ENCODE peak calls at places on chromosome X, in five cellular contexts. One of them, this sample, is unnamed.

GRCh38 chrX:88425739-88426138 is 321.3 kb upstream of the CPXCR1 start:
- DNase-seq in H9: no peak
- DNase-seq in neuronal stem cell: no peak
- DNase-seq in H1: no peak
- DNase-seq in trophoblast cell: no peak
- DNase-seq in this sample: no peak

GRCh38 chrX:140432328-140433025 is 72.4 kb downstream of the SOX3 start:
- DNase-seq in H9: no peak
- DNase-seq in neuronal stem cell: no peak
- DNase-seq in H1: no peak
- DNase-seq in trophoblast cell: no peak
- DNase-seq in this sample: no peak

GRCh38 chrX:109533005-109533404 is 3.6 kb upstream of the NXT2 start:
- DNase-seq in H9: no peak
- DNase-seq in neuronal stem cell: no peak
- DNase-seq in H1: no peak
- DNase-seq in trophoblast cell: no peak
- DNase-seq in this sample: no peak

GRCh38 chrX:16946971-16947562 is 609 bp downstream of the REPS2 start:
- DNase-seq in H9: no peak
- DNase-seq in neuronal stem cell: no peak
- DNase-seq in H1: no peak
- DNase-seq in trophoblast cell: no peak
- DNase-seq in this sample: no peak

GRCh38 chrX:140141444-140142029 is 176.2 kb upstream of the CXorf66 start:
- DNase-seq in H9: no peak
- DNase-seq in neuronal stem cell: peak
- DNase-seq in H1: peak
- DNase-seq in trophoblast cell: no peak
- DNase-seq in this sample: peak

GRCh38 chrX:148135738-148136137 is 154.6 kb downstream of the FMR1NB start:
- DNase-seq in H9: no peak
- DNase-seq in neuronal stem cell: no peak
- DNase-seq in H1: no peak
- DNase-seq in trophoblast cell: no peak
- DNase-seq in this sample: no peak

GRCh38 chrX:66015152-66015827 is 24.6 kb downstream of the VSIG4 start:
- DNase-seq in H9: no peak
- DNase-seq in neuronal stem cell: no peak
- DNase-seq in H1: no peak
- DNase-seq in trophoblast cell: no peak
- DNase-seq in this sample: no peak

GRCh38 chrX:9055354-9055753 is 21.4 kb upstream of the FAM9B start:
- DNase-seq in H9: no peak
- DNase-seq in neuronal stem cell: no peak
- DNase-seq in H1: no peak
- DNase-seq in trophoblast cell: no peak
- DNase-seq in this sample: no peak

GRCh38 chrX:1248381-1249061 is 20.1 kb upstream of the CSF2RA start:
- DNase-seq in H9: peak
- DNase-seq in neuronal stem cell: peak
- DNase-seq in H1: peak
- DNase-seq in trophoblast cell: peak
- DNase-seq in this sample: peak

GRCh38 chrX:28324306-28324705 is 262.9 kb upstream of the IL1RAPL1 start:
- DNase-seq in H9: no peak
- DNase-seq in neuronal stem cell: no peak
- DNase-seq in H1: no peak
- DNase-seq in trophoblast cell: no peak
- DNase-seq in this sample: no peak

GRCh38 chrX:149036086-149036485 is 469.0 kb downstream of the IDS start:
- DNase-seq in H9: no peak
- DNase-seq in neuronal stem cell: no peak
- DNase-seq in H1: no peak
- DNase-seq in trophoblast cell: no peak
- DNase-seq in this sample: no peak

GRCh38 chrX:38052096-38052495 is 45.7 kb downstream of the SYTL5 start:
- DNase-seq in H9: no peak
- DNase-seq in neuronal stem cell: no peak
- DNase-seq in H1: no peak
- DNase-seq in trophoblast cell: peak
- DNase-seq in this sample: peak

GRCh38 chrX:31546130-31546529 is 474.3 kb upstream of the FTHL17 start:
- DNase-seq in H9: no peak
- DNase-seq in neuronal stem cell: no peak
- DNase-seq in H1: no peak
- DNase-seq in trophoblast cell: no peak
- DNase-seq in this sample: peak

GRCh38 chrX:94401426-94401825 is 727.4 kb downstream of the FAM133A start:
- DNase-seq in H9: no peak
- DNase-seq in neuronal stem cell: no peak
- DNase-seq in H1: no peak
- DNase-seq in trophoblast cell: no peak
- DNase-seq in this sample: no peak

GRCh38 chrX:155874571-155875244 is 6.4 kb upstream of the VAMP7 start:
- DNase-seq in H9: no peak
- DNase-seq in neuronal stem cell: no peak
- DNase-seq in H1: no peak
- DNase-seq in trophoblast cell: no peak
- DNase-seq in this sample: no peak

GRCh38 chrX:110241816-110242215 is 76.1 kb downstream of the AMMECR1 start:
- DNase-seq in H9: no peak
- DNase-seq in neuronal stem cell: no peak
- DNase-seq in H1: no peak
- DNase-seq in trophoblast cell: no peak
- DNase-seq in this sample: no peak

GRCh38 chrX:22634081-22634480 is 361.4 kb downstream of the CBLL2 start:
- DNase-seq in H9: no peak
- DNase-seq in neuronal stem cell: no peak
- DNase-seq in H1: no peak
- DNase-seq in trophoblast cell: no peak
- DNase-seq in this sample: peak

GRCh38 chrX:24954732-24955131 is 61.0 kb downstream of the ARX start:
- DNase-seq in H9: no peak
- DNase-seq in neuronal stem cell: no peak
- DNase-seq in H1: no peak
- DNase-seq in trophoblast cell: no peak
- DNase-seq in this sample: no peak

GRCh38 chrX:109709129-109709631 is 23.9 kb downstream of the ACSL4 start:
- DNase-seq in H9: no peak
- DNase-seq in neuronal stem cell: no peak
- DNase-seq in H1: no peak
- DNase-seq in trophoblast cell: no peak
- DNase-seq in this sample: peak

GRCh38 chrX:76076124-76076523 is 96.7 kb upstream of the PBDC1 start:
- DNase-seq in H9: no peak
- DNase-seq in neuronal stem cell: no peak
- DNase-seq in H1: no peak
- DNase-seq in trophoblast cell: no peak
- DNase-seq in this sample: no peak

GRCh38 chrX:119672252-119672825 is 20.6 kb downstream of the SEPTIN6 start:
- DNase-seq in H9: no peak
- DNase-seq in neuronal stem cell: no peak
- DNase-seq in H1: no peak
- DNase-seq in trophoblast cell: no peak
- DNase-seq in this sample: no peak

GRCh38 chrX:39577206-39577605 is 520.6 kb downstream of the BCOR start:
- DNase-seq in H9: no peak
- DNase-seq in neuronal stem cell: no peak
- DNase-seq in H1: no peak
- DNase-seq in trophoblast cell: no peak
- DNase-seq in this sample: peak

GRCh38 chrX:22300130-22300529 is 27.4 kb downstream of the CBLL2 start:
- DNase-seq in H9: no peak
- DNase-seq in neuronal stem cell: no peak
- DNase-seq in H1: no peak
- DNase-seq in trophoblast cell: no peak
- DNase-seq in this sample: peak

GRCh38 chrX:119118780-119119395 is 8.7 kb downstream of the KIAA1210 start:
- DNase-seq in H9: peak
- DNase-seq in neuronal stem cell: peak
- DNase-seq in H1: peak
- DNase-seq in trophoblast cell: peak
- DNase-seq in this sample: peak

GRCh38 chrX:136954930-136955329 is 74.4 kb upstream of the RBMX start:
- DNase-seq in H9: no peak
- DNase-seq in neuronal stem cell: no peak
- DNase-seq in H1: no peak
- DNase-seq in trophoblast cell: no peak
- DNase-seq in this sample: peak

DNA sequence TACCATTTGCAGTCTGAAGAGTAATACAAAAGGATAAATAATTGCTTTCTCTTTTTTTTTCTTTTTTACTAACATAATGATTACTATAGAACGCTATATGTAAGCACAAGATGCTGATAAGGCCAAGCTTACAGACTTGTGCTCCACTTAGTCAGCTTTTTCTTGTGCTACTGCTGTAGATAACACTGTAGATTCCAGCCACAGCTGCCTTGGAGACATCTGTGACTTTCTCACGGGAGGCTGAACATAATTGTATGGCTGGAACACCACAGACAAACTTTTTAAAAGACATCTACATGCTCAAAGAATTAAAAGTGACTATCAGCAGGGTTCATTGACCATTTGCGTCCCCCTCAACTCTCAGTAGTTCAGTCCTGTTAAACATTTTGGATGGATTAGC is 381.7 kb upstream of the AMOT start:
- DNase-seq in H9: no peak
- DNase-seq in neuronal stem cell: no peak
- DNase-seq in H1: no peak
- DNase-seq in trophoblast cell: no peak
- DNase-seq in this sample: no peak
- H4K8ac ChIP-seq in H9: no peak
- H4K8ac ChIP-seq in neuronal stem cell: no peak
- H4K8ac ChIP-seq in H1: no peak
- H4K8ac ChIP-seq in trophoblast cell: no peak
- H4K8ac ChIP-seq in this sample: no peak

GRCh38 chrX:18424482-18425198 is 768 bp upstream of the CDKL5 start:
- DNase-seq in H9: peak
- DNase-seq in neuronal stem cell: no peak
- DNase-seq in H1: no peak
- DNase-seq in trophoblast cell: peak
- DNase-seq in this sample: peak
- H3K18ac ChIP-seq in H9: no peak
- H3K18ac ChIP-seq in neuronal stem cell: peak
- H3K18ac ChIP-seq in H1: peak
- H3K18ac ChIP-seq in trophoblast cell: no peak
- H3K18ac ChIP-seq in this sample: no peak

GRCh38 chrX:49039598-49040375 is 3.4 kb downstream of the TFE3 start:
- DNase-seq in H9: peak
- DNase-seq in neuronal stem cell: peak
- DNase-seq in H1: peak
- DNase-seq in trophoblast cell: peak
- DNase-seq in this sample: peak
- H4K8ac ChIP-seq in H9: no peak
- H4K8ac ChIP-seq in neuronal stem cell: no peak
- H4K8ac ChIP-seq in H1: no peak
- H4K8ac ChIP-seq in trophoblast cell: no peak
- H4K8ac ChIP-seq in this sample: peak

GRCh38 chrX:2502120-2502667 is 1.4 kb upstream of the DHRSX start:
- DNase-seq in H9: no peak
- DNase-seq in neuronal stem cell: no peak
- DNase-seq in H1: no peak
- DNase-seq in trophoblast cell: no peak
- DNase-seq in this sample: no peak
- H3K18ac ChIP-seq in H9: no peak
- H3K18ac ChIP-seq in neuronal stem cell: no peak
- H3K18ac ChIP-seq in H1: no peak
- H3K18ac ChIP-seq in trophoblast cell: peak
- H3K18ac ChIP-seq in this sample: no peak

GRCh38 chrX:54481751-54482150 is 14.3 kb downstream of the FGD1 start:
- DNase-seq in H9: peak
- DNase-seq in neuronal stem cell: no peak
- DNase-seq in H1: no peak
- DNase-seq in trophoblast cell: no peak
- DNase-seq in this sample: no peak
- H4K8ac ChIP-seq in H9: no peak
- H4K8ac ChIP-seq in neuronal stem cell: no peak
- H4K8ac ChIP-seq in H1: no peak
- H4K8ac ChIP-seq in trophoblast cell: no peak
- H4K8ac ChIP-seq in this sample: peak

GRCh38 chrX:69151898-69152297 is 13.4 kb downstream of the PJA1 start:
- DNase-seq in H9: no peak
- DNase-seq in neuronal stem cell: no peak
- DNase-seq in H1: no peak
- DNase-seq in trophoblast cell: no peak
- DNase-seq in this sample: no peak

GRCh38 chrX:69152398-69152797 is 12.9 kb downstream of the PJA1 start:
- DNase-seq in H9: peak
- DNase-seq in neuronal stem cell: no peak
- DNase-seq in H1: no peak
- DNase-seq in trophoblast cell: peak
- DNase-seq in this sample: peak

GRCh38 chrX:69150294-69150960 is 14.8 kb downstream of the PJA1 start:
- DNase-seq in H9: no peak
- DNase-seq in neuronal stem cell: no peak
- DNase-seq in H1: no peak
- DNase-seq in trophoblast cell: peak
- DNase-seq in this sample: no peak

GRCh38 chrX:69146739-69147138 is 18.5 kb downstream of the PJA1 start:
- DNase-seq in H9: no peak
- DNase-seq in neuronal stem cell: no peak
- DNase-seq in H1: no peak
- DNase-seq in trophoblast cell: no peak
- DNase-seq in this sample: no peak

DNA sequence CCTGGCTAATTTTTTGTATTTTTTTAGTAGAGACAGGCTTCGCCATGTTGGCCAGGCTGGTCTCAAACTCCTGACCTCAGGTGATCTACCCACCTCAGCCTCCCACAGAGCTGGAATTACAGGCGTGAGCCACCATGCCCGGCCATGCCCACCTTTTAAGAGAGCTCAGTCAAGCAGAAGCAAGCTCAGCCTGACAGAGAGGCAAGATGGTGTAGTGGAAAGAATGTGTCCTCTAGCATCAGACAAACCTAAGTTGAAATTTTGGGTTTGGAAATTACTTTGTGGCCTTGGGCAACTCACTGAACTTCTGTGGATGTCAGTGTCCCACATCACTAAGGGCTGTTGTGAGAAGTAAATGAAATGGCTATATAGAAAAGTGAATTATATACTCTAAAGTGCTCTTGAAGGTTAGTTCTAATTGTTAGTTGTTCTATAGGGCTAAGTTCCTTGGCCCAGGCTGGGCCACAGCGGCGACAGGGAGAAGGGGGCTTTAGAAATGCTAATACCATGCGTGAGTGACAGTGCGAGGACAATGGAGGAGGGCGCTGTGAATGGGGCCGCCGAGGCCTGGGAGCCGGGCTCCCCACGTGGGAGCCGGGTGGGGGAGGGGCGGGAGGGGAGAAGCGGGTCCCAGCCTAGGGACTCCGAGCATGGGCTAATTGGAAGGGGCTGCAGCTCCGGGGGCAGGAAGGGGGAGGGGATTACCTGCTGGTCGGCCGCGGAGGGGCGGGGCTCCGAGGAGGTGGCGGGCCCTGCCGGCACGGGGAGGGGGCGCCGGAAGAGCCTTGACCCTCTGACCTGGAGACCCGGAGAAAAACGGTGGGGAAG is 15.6 kb downstream of the PJA1 start:
- DNase-seq in H9: peak
- DNase-seq in neuronal stem cell: peak
- DNase-seq in H1: peak
- DNase-seq in trophoblast cell: no peak
- DNase-seq in this sample: no peak
- H3K18ac ChIP-seq in H9: peak
- H3K18ac ChIP-seq in neuronal stem cell: peak
- H3K18ac ChIP-seq in H1: peak
- H3K18ac ChIP-seq in trophoblast cell: no peak
- H3K18ac ChIP-seq in this sample: no peak

GRCh38 chrX:78104447-78105176 is 564 bp downstream of the PGK1 start:
- DNase-seq in H9: no peak
- DNase-seq in neuronal stem cell: no peak
- DNase-seq in H1: no peak
- DNase-seq in trophoblast cell: peak
- DNase-seq in this sample: peak
- H4K8ac ChIP-seq in H9: no peak
- H4K8ac ChIP-seq in neuronal stem cell: no peak
- H4K8ac ChIP-seq in H1: peak
- H4K8ac ChIP-seq in trophoblast cell: peak
- H4K8ac ChIP-seq in this sample: peak